ENCODE peak calls at places on chromosome X, in ten cellular contexts. U is DND-41, J is adrenal gland, E is tibial nerve, A is ovary, Z is A673, O is astrocyte, F is Peyer's patch, C is left ventricle myocardium inferior, S is upper lobe of right lung. L is an unnamed sample. For H3K4me1, the result is how much of the 10 kb centered on the place peaks cover.

GRCh38 chrX:134929813-134930212 is 61.0 kb upstream of the SMIM10 start:
- DNase-seq in F (no peak), O (no peak), S (no peak), E (no peak), J (no peak), C (no peak), A (no peak), U (peak), Z (no peak), L (no peak)

GRCh38 chrX:53093177-53093655 is 726 bp upstream of the KANTR start:
- DNase-seq in C (peak), S (peak), E (peak), F (peak), J (peak), A (peak), U (peak), O (peak), Z (peak), L (peak)

GRCh38 chrX:129618997-129619396 is 35.8 kb downstream of the APLN start:
- DNase-seq in C (no peak), Z (no peak), S (no peak), A (no peak), F (peak), O (no peak), U (no peak), J (no peak), E (no peak), L (no peak)

GRCh38 chrX:118974088-118974907 is at the start of gene LONRF3:
- DNase-seq in E (peak), S (peak), C (peak), Z (peak), A (peak), U (no peak), F (peak), O (peak), J (peak), L (peak)

GRCh38 chrX:129823115-129823514 is 20.6 kb downstream of the ZDHHC9 start:
- DNase-seq in U (peak), Z (peak), S (no peak), J (peak), C (no peak), F (peak), O (no peak), A (no peak), E (peak), L (no peak)

GRCh38 chrX:118839334-118839958 is 15.8 kb downstream of the ZCCHC12 start:
- DNase-seq in J (peak), U (no peak), O (no peak), A (peak), C (peak), F (peak), E (peak), S (peak), Z (peak), L (peak)

GRCh38 chrX:128781506-128781905 is 729.3 kb upstream of the ACTRT1 start:
- DNase-seq in F (peak), A (no peak), C (no peak), S (no peak), O (no peak), U (peak), J (peak), E (no peak), Z (peak), L (no peak)

GRCh38 chrX:1385251-1385794 is 6.6 kb downstream of the SLC25A6 start:
- DNase-seq in S (peak), Z (no peak), J (no peak), U (peak), O (no peak), A (peak), C (no peak), F (peak), E (no peak), L (peak)

GRCh38 chrX:134836497-134836968 is 154.3 kb upstream of the SMIM10 start:
- DNase-seq in S (no peak), J (no peak), E (no peak), Z (peak), C (no peak), O (peak), F (no peak), A (no peak), U (no peak), L (no peak)

GRCh38 chrX:49171752-49172279 is at the start of gene PLP2:
- DNase-seq in S (peak), F (peak), J (peak), E (no peak), A (peak), Z (peak), O (peak), U (peak), C (peak), L (peak)

GRCh38 chrX:135112096-135112729 is 8.1 kb downstream of the ETDB start:
- DNase-seq in S (no peak), C (no peak), F (peak), U (peak), E (peak), O (no peak), Z (peak), J (no peak), A (no peak), L (no peak)

GRCh38 chrX:97234471-97235097 is 350.9 kb downstream of the RPA4 start:
- DNase-seq in E (no peak), J (no peak), S (no peak), C (no peak), U (no peak), Z (no peak), F (no peak), O (no peak), A (no peak), L (no peak)

GRCh38 chrX:1767026-1767425 is 152.2 kb downstream of the ASMT start:
- DNase-seq in S (no peak), O (no peak), E (no peak), A (no peak), F (no peak), U (no peak), J (no peak), Z (no peak), C (no peak), L (no peak)

GRCh38 chrX:30627818-30628652 is 25.2 kb upstream of the GK start:
- DNase-seq in C (no peak), O (no peak), S (no peak), U (no peak), F (no peak), E (no peak), J (no peak), Z (peak), A (no peak), L (no peak)

GRCh38 chrX:19377799-19378198 is 34.1 kb downstream of the PDHA1 start:
- DNase-seq in U (no peak), J (no peak), A (no peak), Z (no peak), F (peak), E (no peak), S (no peak), C (no peak), O (no peak), L (no peak)

GRCh38 chrX:19372170-19373033 is 28.7 kb downstream of the PDHA1 start:
- DNase-seq in O (peak), U (peak), Z (peak), E (peak), C (peak), J (peak), S (peak), A (peak), F (peak), L (peak)

GRCh38 chrX:19381326-19381725 is 37.6 kb downstream of the PDHA1 start:
- DNase-seq in F (peak), E (no peak), S (no peak), C (no peak), A (no peak), Z (no peak), J (no peak), U (no peak), O (no peak), L (no peak)

GRCh38 chrX:19373034-19373891 is 29.5 kb downstream of the PDHA1 start:
- DNase-seq in F (no peak), Z (no peak), U (no peak), E (no peak), J (no peak), A (no peak), O (no peak), C (no peak), S (no peak), L (no peak)

DNA sequence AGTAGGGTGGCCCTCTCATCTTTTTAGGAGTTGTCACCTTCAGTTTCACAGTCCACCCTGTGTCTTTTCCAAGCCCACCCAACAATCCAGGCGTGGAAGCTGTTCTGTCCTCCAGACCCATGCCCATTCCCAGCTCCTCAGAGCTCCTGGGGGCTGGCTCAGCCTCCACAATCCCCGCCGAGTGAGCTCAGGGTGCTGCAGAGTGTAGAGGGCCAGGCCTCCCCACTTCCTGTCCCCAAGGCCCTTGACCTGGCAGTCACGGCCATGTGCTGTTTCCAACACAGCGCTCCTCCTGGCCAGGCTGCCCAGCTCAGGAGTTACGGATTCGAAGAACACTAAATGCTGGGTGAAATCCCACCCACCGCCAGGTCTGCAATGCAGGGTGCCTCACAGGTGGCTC is 31.8 kb downstream of the PDHA1 start:
- DNase-seq in E (no peak), U (no peak), F (no peak), S (no peak), A (no peak), O (no peak), Z (no peak), J (no peak), C (no peak), L (no peak)
- H3K4me1 ChIP-seq in E (under half), U (under half), F (under half), S (under half), A (under half), O (under half), Z (under half), J (under half), C (under half), L (under half)

DNA sequence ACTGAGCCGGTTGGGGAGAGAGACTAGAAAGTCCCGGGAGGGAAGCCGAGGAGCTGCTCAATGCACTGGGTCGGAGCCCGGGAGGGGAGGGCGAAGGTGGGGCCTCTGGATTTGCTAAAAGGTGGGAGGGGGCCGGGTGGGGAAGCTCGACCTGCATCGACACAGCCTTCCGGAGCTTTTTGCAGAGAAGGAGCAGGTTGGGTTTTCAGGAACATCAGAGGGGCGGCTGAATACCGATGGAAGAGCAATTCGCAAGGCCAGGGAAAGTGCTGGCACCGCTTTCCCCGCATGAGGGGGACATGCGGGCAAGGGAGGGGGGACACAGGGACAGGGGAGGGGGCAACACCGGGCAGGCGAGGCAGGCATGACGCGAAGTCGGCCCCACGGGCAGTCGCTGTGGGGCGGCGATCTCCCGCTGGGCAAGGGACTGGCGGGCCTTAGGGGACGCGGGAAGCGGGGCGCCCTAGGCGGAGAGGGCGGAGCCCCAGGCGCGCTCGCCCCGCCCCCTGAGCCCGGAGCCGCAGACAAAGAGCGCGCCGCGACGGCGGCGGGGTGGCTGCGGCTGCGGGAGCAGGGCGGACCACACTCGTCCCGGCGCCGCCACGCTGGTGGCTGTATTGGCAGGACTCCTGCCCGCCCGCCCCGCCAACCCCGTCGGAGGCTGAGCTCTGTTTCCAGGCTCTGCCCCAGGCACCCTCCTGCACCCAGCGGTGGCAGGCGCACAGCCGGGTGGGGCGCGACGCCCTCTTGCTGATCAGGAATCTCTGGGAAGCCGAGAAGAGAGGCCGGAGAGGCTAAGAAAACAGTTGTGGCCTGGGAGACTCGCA is 11.6 kb downstream of the PDZD4 start:
- DNase-seq in J (no peak), S (no peak), F (peak), O (no peak), A (no peak), E (no peak), Z (peak), U (peak), C (peak), L (peak)
- H3K4me3 ChIP-seq in J (no peak), S (peak), F (peak), O (peak), A (peak), E (peak), Z (peak), U (no peak), C (peak), L (peak)

GRCh38 chrX:41588271-41588670 is 100.5 kb upstream of the GPR34 start:
- DNase-seq in A (no peak), U (no peak), O (no peak), J (no peak), Z (no peak), F (no peak), C (no peak), E (no peak), S (no peak), L (no peak)

GRCh38 chrX:41594634-41595033 is 94.1 kb upstream of the GPR34 start:
- DNase-seq in U (no peak), C (no peak), E (no peak), S (no peak), J (no peak), Z (no peak), O (no peak), F (peak), A (no peak), L (no peak)

GRCh38 chrX:41590641-41591040 is 98.1 kb upstream of the GPR34 start:
- DNase-seq in O (no peak), F (no peak), C (no peak), U (no peak), Z (no peak), J (no peak), E (no peak), A (no peak), S (no peak), L (no peak)

GRCh38 chrX:41589634-41590270 is 99.0 kb upstream of the GPR34 start:
- DNase-seq in E (no peak), F (no peak), Z (peak), A (no peak), C (no peak), J (no peak), O (peak), S (no peak), U (no peak), L (no peak)

DNA sequence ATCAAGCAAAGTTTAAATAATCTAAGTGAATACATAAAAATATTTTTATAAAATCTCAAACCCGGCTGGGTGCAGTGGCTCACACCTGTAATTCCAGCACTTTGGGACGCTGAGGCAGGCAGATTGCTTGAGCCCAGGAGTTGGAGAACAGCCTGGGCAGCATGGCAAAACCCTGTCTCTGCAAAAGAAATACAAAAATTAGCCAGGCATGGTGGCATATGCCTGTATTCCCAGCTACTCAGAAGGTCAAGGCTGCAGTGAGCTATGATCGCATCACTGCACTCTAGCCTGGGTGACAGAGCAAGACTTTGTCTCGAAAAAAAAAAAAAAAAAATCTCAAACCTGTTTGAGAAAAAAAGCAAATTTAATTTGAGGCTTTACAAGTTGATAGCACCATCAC is 96.9 kb upstream of the GPR34 start:
- DNase-seq in S (no peak), E (no peak), Z (no peak), A (no peak), F (no peak), O (no peak), U (no peak), C (no peak), J (peak), L (no peak)
- H3K27ac ChIP-seq in S (no peak), E (no peak), Z (no peak), A (no peak), F (no peak), O (no peak), U (no peak), C (no peak), J (no peak), L (no peak)

DNA sequence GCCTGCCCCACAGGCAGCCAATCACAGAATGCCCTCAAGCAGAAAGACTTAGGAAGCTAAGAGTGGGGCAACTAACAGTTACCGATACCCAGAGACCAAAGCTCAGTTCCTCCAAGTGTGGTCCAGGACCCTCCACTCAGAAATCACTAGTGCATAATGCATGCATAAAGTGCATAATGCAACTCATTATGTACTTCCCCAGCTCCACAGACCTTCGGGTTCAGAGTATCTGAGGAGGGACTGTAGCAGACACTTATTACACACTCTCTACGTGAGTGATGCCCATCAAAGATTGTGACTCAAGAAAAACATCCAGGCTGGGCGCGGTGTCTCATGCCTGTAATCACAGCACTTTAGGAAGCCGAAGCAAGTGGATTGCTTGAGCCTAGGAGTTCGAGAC is 328.0 kb downstream of the BCOR start:
- DNase-seq in O (no peak), S (no peak), A (no peak), F (no peak), Z (no peak), E (no peak), J (no peak), U (no peak), C (no peak), L (no peak)
- H3K4me1 ChIP-seq in O (under half), S (under half), A (under half), F (under half), Z (under half), E (under half), J (under half), U (under half), C (under half), L (under half)

GRCh38 chrX:56805399-56805798 is 76.4 kb downstream of the NBDY start:
- DNase-seq in S (no peak), O (no peak), U (no peak), F (no peak), J (no peak), C (no peak), Z (no peak), A (no peak), E (no peak), L (no peak)

GRCh38 chrX:56802428-56802827 is 73.4 kb downstream of the NBDY start:
- DNase-seq in O (no peak), F (no peak), A (no peak), S (no peak), U (no peak), C (no peak), Z (no peak), J (no peak), E (no peak), L (no peak)

GRCh38 chrX:56803849-56804681 is 75.0 kb downstream of the NBDY start:
- DNase-seq in S (no peak), E (no peak), U (no peak), C (no peak), Z (no peak), J (no peak), A (no peak), O (no peak), F (no peak), L (no peak)

GRCh38 chrX:56804867-56805266 is 75.8 kb downstream of the NBDY start:
- DNase-seq in A (no peak), O (no peak), S (no peak), J (no peak), F (no peak), C (no peak), Z (no peak), E (no peak), U (no peak), L (no peak)

DNA sequence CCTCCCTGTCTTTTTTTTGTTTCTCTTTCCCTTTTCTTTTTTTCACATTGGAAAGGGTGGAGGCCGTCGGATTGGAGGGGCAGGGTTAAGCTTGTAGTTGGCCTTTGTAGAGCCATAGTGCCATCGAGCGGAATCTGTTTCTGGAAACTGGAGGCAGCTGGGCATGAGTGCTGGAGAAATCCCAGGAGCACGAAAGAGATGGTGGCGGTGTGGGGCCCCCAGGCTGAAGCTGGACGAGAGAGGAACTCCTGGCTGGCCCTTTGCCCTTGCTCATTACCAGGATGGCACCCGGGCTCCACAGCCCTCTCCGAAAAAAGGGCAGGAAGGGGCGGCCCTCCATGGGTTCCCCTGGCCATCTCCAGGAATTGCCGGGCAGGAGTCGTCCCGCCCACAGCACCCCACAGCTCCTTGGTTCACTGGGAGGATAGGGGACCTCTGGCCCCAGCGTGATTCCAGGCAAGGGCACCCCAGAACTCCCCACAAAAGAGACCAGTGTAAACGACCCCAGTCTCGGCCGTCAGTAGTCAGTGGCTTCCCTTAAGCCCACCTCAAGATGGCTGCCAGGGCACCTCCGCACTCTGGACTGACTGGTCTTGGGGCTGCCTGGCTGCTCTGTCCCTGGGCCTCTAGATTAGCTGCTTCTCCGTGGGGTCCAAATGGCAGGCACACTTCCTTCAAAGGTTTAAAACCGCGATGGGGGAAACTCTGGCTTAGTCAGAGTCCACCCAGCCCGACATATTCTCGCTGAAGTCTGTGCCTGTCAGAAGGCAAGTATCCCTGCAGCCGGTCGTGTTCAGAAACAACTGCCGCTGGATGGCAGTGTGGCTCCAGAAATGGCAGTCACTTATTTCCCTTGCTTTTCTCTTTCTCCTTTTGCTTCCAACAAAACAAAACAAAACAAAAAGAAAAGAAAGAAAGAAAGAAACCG is 74.1 kb downstream of the NBDY start:
- DNase-seq in J (peak), O (peak), E (peak), A (peak), Z (peak), S (no peak), U (no peak), C (peak), F (peak), L (peak)
- H3K4me3 ChIP-seq in J (no peak), O (no peak), E (peak), A (peak), Z (peak), S (no peak), U (no peak), C (peak), F (no peak), L (no peak)